ENCODE peak calls at places on chromosomes 5 and 9, in four cellular contexts. One of them, this sample, is unnamed.

GRCh38 chr5:32027717-32028321 is 146.3 kb downstream of the GOLPH3 start:
- DNase-seq in SK-N-SH: no peak
- DNase-seq in GM12878: no peak
- DNase-seq in HepG2: peak; percentile 39
- DNase-seq in this sample: no peak

GRCh38 chr9:35102465-35102768 is 514 bp downstream of the STOML2 start:
- DNase-seq in HepG2: no peak
- DNase-seq in SK-N-SH: no peak
- DNase-seq in GM12878: no peak
- DNase-seq in this sample: no peak

GRCh38 chr9:116101516-116101915 is 52.1 kb upstream of the PAPPA start:
- DNase-seq in HepG2: no peak
- DNase-seq in GM12878: no peak
- DNase-seq in SK-N-SH: no peak
- DNase-seq in this sample: no peak

GRCh38 chr9:130053504-130054427 is at the start of gene GPR107:
- DNase-seq in GM12878: no peak
- DNase-seq in SK-N-SH: peak; percentile 97
- DNase-seq in HepG2: peak; percentile 61
- DNase-seq in this sample: peak; percentile 93

GRCh38 chr5:86971034-86971511 is 296.6 kb upstream of the RASA1 start:
- DNase-seq in GM12878: no peak
- DNase-seq in HepG2: peak; percentile 3
- DNase-seq in SK-N-SH: no peak
- DNase-seq in this sample: no peak

GRCh38 chr5:122741681-122742080 is 33.2 kb upstream of the SNX2 start:
- DNase-seq in HepG2: no peak
- DNase-seq in GM12878: no peak
- DNase-seq in SK-N-SH: no peak
- DNase-seq in this sample: no peak

GRCh38 chr9:90142580-90142979 is 500.0 kb downstream of the DIRAS2 start:
- DNase-seq in SK-N-SH: peak; percentile 24
- DNase-seq in HepG2: peak; percentile 35
- DNase-seq in GM12878: no peak
- DNase-seq in this sample: peak; percentile 47

GRCh38 chr5:33891731-33892418 is at the start of gene ADAMTS12:
- DNase-seq in GM12878: no peak
- DNase-seq in SK-N-SH: peak; percentile 60
- DNase-seq in HepG2: no peak
- DNase-seq in this sample: no peak

GRCh38 chr5:51159606-51160005 is 223.6 kb upstream of the ISL1 start:
- DNase-seq in GM12878: no peak
- DNase-seq in SK-N-SH: no peak
- DNase-seq in HepG2: no peak
- DNase-seq in this sample: no peak

GRCh38 chr5:7540806-7541205 is 144.9 kb downstream of the ADCY2 start:
- DNase-seq in SK-N-SH: no peak
- DNase-seq in HepG2: no peak
- DNase-seq in GM12878: no peak
- DNase-seq in this sample: no peak

GRCh38 chr5:97929383-97929782 is 746.3 kb upstream of the RIOK2 start:
- DNase-seq in SK-N-SH: no peak
- DNase-seq in GM12878: no peak
- DNase-seq in HepG2: no peak
- DNase-seq in this sample: no peak

GRCh38 chr5:132064140-132064539 is 3.7 kb downstream of the IL3 start:
- DNase-seq in SK-N-SH: no peak
- DNase-seq in GM12878: no peak
- DNase-seq in HepG2: no peak
- DNase-seq in this sample: no peak

GRCh38 chr9:78023003-78023741 is 8.4 kb downstream of the GNAQ start:
- DNase-seq in GM12878: no peak
- DNase-seq in HepG2: peak; percentile 64
- DNase-seq in SK-N-SH: no peak
- DNase-seq in this sample: no peak

GRCh38 chr9:2021731-2022130 is 6.6 kb downstream of the SMARCA2 start:
- DNase-seq in GM12878: no peak
- DNase-seq in HepG2: no peak
- DNase-seq in SK-N-SH: no peak
- DNase-seq in this sample: no peak

GRCh38 chr9:136244116-136244775 is 1.4 kb downstream of the QSOX2 start:
- DNase-seq in GM12878: peak; percentile 76
- DNase-seq in HepG2: peak; percentile 84
- DNase-seq in SK-N-SH: no peak
- DNase-seq in this sample: no peak

GRCh38 chr5:171207256-171207866 is 101.7 kb upstream of the TLX3 start:
- DNase-seq in SK-N-SH: peak; percentile 15
- DNase-seq in HepG2: peak; percentile 27
- DNase-seq in GM12878: no peak
- DNase-seq in this sample: peak; percentile 30

GRCh38 chr5:151686673-151687378 is at the start of gene SPARC:
- DNase-seq in GM12878: no peak
- DNase-seq in SK-N-SH: peak; percentile 72
- DNase-seq in HepG2: no peak
- DNase-seq in this sample: no peak

GRCh38 chr5:856531-857425 is 6.0 kb upstream of the ZDHHC11 start:
- DNase-seq in GM12878: no peak
- DNase-seq in SK-N-SH: no peak
- DNase-seq in HepG2: no peak
- DNase-seq in this sample: no peak

GRCh38 chr5:854217-854616 is 3.4 kb upstream of the ZDHHC11 start:
- DNase-seq in GM12878: no peak
- DNase-seq in HepG2: no peak
- DNase-seq in SK-N-SH: no peak
- DNase-seq in this sample: no peak

GRCh38 chr5:858726-859125 is 7.9 kb upstream of the ZDHHC11 start:
- DNase-seq in SK-N-SH: no peak
- DNase-seq in HepG2: no peak
- DNase-seq in GM12878: no peak
- DNase-seq in this sample: no peak

GRCh38 chr5:854966-855743 is 4.4 kb upstream of the ZDHHC11 start:
- DNase-seq in HepG2: no peak
- DNase-seq in GM12878: no peak
- DNase-seq in SK-N-SH: no peak
- DNase-seq in this sample: no peak

DNA sequence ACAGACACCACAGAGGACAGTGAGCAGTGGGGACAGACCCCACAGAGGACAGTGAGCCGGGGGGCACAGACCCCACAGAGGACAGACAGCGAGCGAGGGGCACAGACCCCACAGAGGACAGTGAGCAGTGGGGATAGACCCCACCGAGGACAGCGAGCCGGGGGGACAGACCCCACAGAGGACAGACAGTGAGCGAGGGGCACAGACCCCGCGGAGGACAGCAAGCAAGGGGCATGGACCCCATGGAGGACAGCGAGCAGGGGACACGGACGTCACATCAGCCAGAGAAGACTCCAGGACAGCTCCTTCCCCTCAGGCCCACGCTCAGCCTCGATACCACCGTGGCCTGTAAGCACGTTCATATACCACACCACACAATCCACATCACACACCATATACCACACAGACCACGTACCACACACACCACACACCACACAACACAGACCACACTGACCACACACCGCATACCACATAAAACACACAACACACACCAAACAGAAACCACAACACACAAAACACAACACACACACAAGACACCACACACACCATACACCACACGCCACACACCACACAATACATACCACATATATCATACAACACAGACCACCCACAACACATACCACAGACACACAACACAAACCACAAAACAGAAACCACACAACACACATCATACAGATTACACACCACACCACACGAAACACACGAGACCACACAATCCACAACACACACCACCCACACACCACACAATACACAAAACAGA is 5.2 kb upstream of the ZDHHC11 start:
- DNase-seq in SK-N-SH: no peak
- DNase-seq in HepG2: no peak
- DNase-seq in GM12878: no peak
- DNase-seq in this sample: no peak
- TF ChIP-seq SMC3 in SK-N-SH: no peak
- TF ChIP-seq SMC3 in HepG2: no peak
- TF ChIP-seq SMC3 in GM12878: no peak
- TF ChIP-seq SMC3 in this sample: no peak

GRCh38 chr5:1830571-1831228 is 29.5 kb downstream of the NDUFS6 start:
- DNase-seq in SK-N-SH: no peak
- DNase-seq in GM12878: no peak
- DNase-seq in HepG2: no peak
- DNase-seq in this sample: no peak
- TF ChIP-seq JUND in SK-N-SH: no peak
- TF ChIP-seq JUND in GM12878: no peak
- TF ChIP-seq JUND in HepG2: no peak
- TF ChIP-seq JUND in this sample: no peak

GRCh38 chr5:58447231-58447630 is 12.7 kb downstream of the PLK2 start:
- DNase-seq in SK-N-SH: no peak
- DNase-seq in GM12878: no peak
- DNase-seq in HepG2: no peak
- DNase-seq in this sample: no peak

GRCh38 chr5:58451732-58452565 is 7.9 kb downstream of the PLK2 start:
- DNase-seq in HepG2: no peak
- DNase-seq in GM12878: no peak
- DNase-seq in SK-N-SH: no peak
- DNase-seq in this sample: no peak

GRCh38 chr5:58450811-58451629 is 8.9 kb downstream of the PLK2 start:
- DNase-seq in HepG2: no peak
- DNase-seq in GM12878: no peak
- DNase-seq in SK-N-SH: no peak
- DNase-seq in this sample: no peak

GRCh38 chr5:58452566-58453258 is 7.2 kb downstream of the PLK2 start:
- DNase-seq in SK-N-SH: no peak
- DNase-seq in HepG2: no peak
- DNase-seq in GM12878: no peak
- DNase-seq in this sample: no peak

GRCh38 chr5:58450018-58450417 is 9.9 kb downstream of the PLK2 start:
- DNase-seq in HepG2: no peak
- DNase-seq in SK-N-SH: no peak
- DNase-seq in GM12878: no peak
- DNase-seq in this sample: no peak
- TF ChIP-seq SMC3 in HepG2: no peak
- TF ChIP-seq SMC3 in SK-N-SH: no peak
- TF ChIP-seq SMC3 in GM12878: no peak
- TF ChIP-seq SMC3 in this sample: no peak

GRCh38 chr5:160837749-160838593 is 14.0 kb downstream of the ATP10B start:
- DNase-seq in GM12878: no peak
- DNase-seq in SK-N-SH: no peak
- DNase-seq in HepG2: no peak
- DNase-seq in this sample: no peak

GRCh38 chr5:160844177-160844576 is 7.8 kb downstream of the ATP10B start:
- DNase-seq in SK-N-SH: no peak
- DNase-seq in GM12878: no peak
- DNase-seq in HepG2: no peak
- DNase-seq in this sample: no peak

GRCh38 chr5:160846642-160847041 is 5.4 kb downstream of the ATP10B start:
- DNase-seq in SK-N-SH: no peak
- DNase-seq in GM12878: no peak
- DNase-seq in HepG2: no peak
- DNase-seq in this sample: no peak

GRCh38 chr5:160847526-160848085 is 4.4 kb downstream of the ATP10B start:
- DNase-seq in GM12878: no peak
- DNase-seq in SK-N-SH: no peak
- DNase-seq in HepG2: no peak
- DNase-seq in this sample: no peak

GRCh38 chr5:160843240-160843639 is 8.8 kb downstream of the ATP10B start:
- DNase-seq in SK-N-SH: no peak
- DNase-seq in HepG2: no peak
- DNase-seq in GM12878: peak; percentile 89
- DNase-seq in this sample: no peak
- TF ChIP-seq JUND in SK-N-SH: no peak
- TF ChIP-seq JUND in HepG2: no peak
- TF ChIP-seq JUND in GM12878: no peak
- TF ChIP-seq JUND in this sample: no peak

GRCh38 chr5:103941554-103941953 is 379.0 kb upstream of the NUDT12 start:
- DNase-seq in SK-N-SH: no peak
- DNase-seq in HepG2: no peak
- DNase-seq in GM12878: no peak
- DNase-seq in this sample: no peak

GRCh38 chr5:103938151-103938671 is 375.6 kb upstream of the NUDT12 start:
- DNase-seq in GM12878: no peak
- DNase-seq in HepG2: no peak
- DNase-seq in SK-N-SH: no peak
- DNase-seq in this sample: no peak

GRCh38 chr5:103942587-103943186 is 380.1 kb upstream of the NUDT12 start:
- DNase-seq in GM12878: no peak
- DNase-seq in SK-N-SH: peak; percentile 17
- DNase-seq in HepG2: no peak
- DNase-seq in this sample: no peak

GRCh38 chr5:103943243-103943642 is 380.7 kb upstream of the NUDT12 start:
- DNase-seq in GM12878: no peak
- DNase-seq in HepG2: no peak
- DNase-seq in SK-N-SH: peak; percentile 51
- DNase-seq in this sample: no peak
- TF ChIP-seq SMC3 in GM12878: no peak
- TF ChIP-seq SMC3 in HepG2: no peak
- TF ChIP-seq SMC3 in SK-N-SH: no peak
- TF ChIP-seq SMC3 in this sample: no peak

GRCh38 chr9:133730994-133731715 is 7.0 kb downstream of the SARDH start:
- DNase-seq in HepG2: no peak
- DNase-seq in SK-N-SH: no peak
- DNase-seq in GM12878: no peak
- DNase-seq in this sample: no peak

GRCh38 chr9:133732351-133733073 is 5.6 kb downstream of the SARDH start:
- DNase-seq in GM12878: no peak
- DNase-seq in HepG2: no peak
- DNase-seq in SK-N-SH: no peak
- DNase-seq in this sample: no peak

GRCh38 chr9:133733074-133733408 is 5.1 kb downstream of the SARDH start:
- DNase-seq in HepG2: no peak
- DNase-seq in SK-N-SH: no peak
- DNase-seq in GM12878: no peak
- DNase-seq in this sample: no peak

GRCh38 chr9:133733421-133734250 is 4.5 kb downstream of the SARDH start:
- DNase-seq in SK-N-SH: peak; percentile 63
- DNase-seq in HepG2: no peak
- DNase-seq in GM12878: no peak
- DNase-seq in this sample: no peak

DNA sequence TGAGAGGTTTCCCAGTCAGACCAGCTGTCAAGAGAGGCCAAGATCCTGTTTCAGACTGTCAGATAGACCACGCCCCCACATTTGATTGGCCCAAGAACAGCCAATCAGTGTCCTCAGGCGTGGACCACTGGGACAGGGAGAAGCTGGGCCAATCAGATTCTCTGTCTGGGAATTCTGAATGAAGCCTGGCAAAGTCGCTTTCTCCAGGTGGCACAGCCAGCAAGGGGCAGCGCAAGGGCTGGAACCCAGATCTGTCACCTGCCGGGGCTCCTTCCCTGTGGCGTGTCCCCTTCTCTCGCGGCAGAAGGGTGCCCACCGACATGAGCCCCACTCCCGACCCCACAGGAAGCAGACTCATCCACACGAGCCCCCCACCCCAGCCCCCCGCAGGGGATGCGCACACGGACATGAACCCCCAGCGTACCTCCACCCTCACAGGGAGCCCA is 6.3 kb downstream of the SARDH start:
- DNase-seq in GM12878: no peak
- DNase-seq in SK-N-SH: peak; percentile 81
- DNase-seq in HepG2: peak; percentile 60
- DNase-seq in this sample: peak; percentile 87
- TF ChIP-seq JUND in GM12878: no peak
- TF ChIP-seq JUND in SK-N-SH: no peak
- TF ChIP-seq JUND in HepG2: no peak
- TF ChIP-seq JUND in this sample: no peak

This sample was measured in K562.